ENCODE peak calls at places on chromosomes 7 and 10, in seven cellular contexts. One of them, this sample, is unnamed. For H3K36me3, the result is how much of the 10 kb centered on the place peaks cover.

GRCh38 chr7:82760092-82760491 is 316.5 kb upstream of the CACNA2D1 start:
- DNase-seq in upper lobe of right lung: no peak
- DNase-seq in mucosa of descending colon: no peak
- DNase-seq in astrocyte: no peak
- DNase-seq in heart left ventricle: no peak
- DNase-seq in SJCRH30: no peak
- DNase-seq in fibroblast of lung: peak
- DNase-seq in this sample: no peak

GRCh38 chr7:105097619-105098018 is 83.6 kb downstream of the KMT2E start:
- DNase-seq in heart left ventricle: no peak
- DNase-seq in upper lobe of right lung: no peak
- DNase-seq in astrocyte: peak
- DNase-seq in fibroblast of lung: peak
- DNase-seq in SJCRH30: no peak
- DNase-seq in mucosa of descending colon: no peak
- DNase-seq in this sample: no peak

GRCh38 chr10:4802711-4803487 is 23.1 kb upstream of the AKR1E2 start:
- DNase-seq in upper lobe of right lung: no peak
- DNase-seq in mucosa of descending colon: no peak
- DNase-seq in SJCRH30: no peak
- DNase-seq in fibroblast of lung: no peak
- DNase-seq in heart left ventricle: no peak
- DNase-seq in astrocyte: no peak
- DNase-seq in this sample: no peak

GRCh38 chr7:29102554-29103151 is 43.7 kb downstream of the CPVL start:
- DNase-seq in mucosa of descending colon: peak
- DNase-seq in heart left ventricle: peak
- DNase-seq in fibroblast of lung: peak
- DNase-seq in astrocyte: peak
- DNase-seq in SJCRH30: peak
- DNase-seq in upper lobe of right lung: peak
- DNase-seq in this sample: peak

GRCh38 chr7:26105206-26105605 is 46.8 kb upstream of the NFE2L3 start:
- DNase-seq in SJCRH30: no peak
- DNase-seq in astrocyte: no peak
- DNase-seq in mucosa of descending colon: no peak
- DNase-seq in heart left ventricle: no peak
- DNase-seq in upper lobe of right lung: no peak
- DNase-seq in fibroblast of lung: no peak
- DNase-seq in this sample: no peak

GRCh38 chr10:64103750-64104149 is 582.5 kb downstream of the REEP3 start:
- DNase-seq in mucosa of descending colon: no peak
- DNase-seq in astrocyte: no peak
- DNase-seq in heart left ventricle: no peak
- DNase-seq in SJCRH30: no peak
- DNase-seq in fibroblast of lung: no peak
- DNase-seq in upper lobe of right lung: no peak
- DNase-seq in this sample: no peak

GRCh38 chr10:74836855-74837254 is 10.5 kb downstream of the KAT6B start:
- DNase-seq in mucosa of descending colon: no peak
- DNase-seq in fibroblast of lung: no peak
- DNase-seq in upper lobe of right lung: no peak
- DNase-seq in astrocyte: no peak
- DNase-seq in heart left ventricle: no peak
- DNase-seq in SJCRH30: no peak
- DNase-seq in this sample: no peak

GRCh38 chr10:32371101-32371500 is 24.1 kb upstream of the EPC1 start:
- DNase-seq in SJCRH30: no peak
- DNase-seq in heart left ventricle: no peak
- DNase-seq in mucosa of descending colon: no peak
- DNase-seq in fibroblast of lung: no peak
- DNase-seq in astrocyte: no peak
- DNase-seq in upper lobe of right lung: no peak
- DNase-seq in this sample: no peak

GRCh38 chr10:125094826-125095225 is 65.5 kb downstream of the CTBP2 start:
- DNase-seq in astrocyte: no peak
- DNase-seq in mucosa of descending colon: no peak
- DNase-seq in fibroblast of lung: no peak
- DNase-seq in upper lobe of right lung: peak
- DNase-seq in SJCRH30: no peak
- DNase-seq in heart left ventricle: no peak
- DNase-seq in this sample: peak

GRCh38 chr10:13712799-13713581 is 126.2 kb downstream of the PRPF18 start:
- DNase-seq in mucosa of descending colon: peak
- DNase-seq in SJCRH30: peak
- DNase-seq in heart left ventricle: peak
- DNase-seq in fibroblast of lung: peak
- DNase-seq in astrocyte: peak
- DNase-seq in upper lobe of right lung: peak
- DNase-seq in this sample: peak

DNA sequence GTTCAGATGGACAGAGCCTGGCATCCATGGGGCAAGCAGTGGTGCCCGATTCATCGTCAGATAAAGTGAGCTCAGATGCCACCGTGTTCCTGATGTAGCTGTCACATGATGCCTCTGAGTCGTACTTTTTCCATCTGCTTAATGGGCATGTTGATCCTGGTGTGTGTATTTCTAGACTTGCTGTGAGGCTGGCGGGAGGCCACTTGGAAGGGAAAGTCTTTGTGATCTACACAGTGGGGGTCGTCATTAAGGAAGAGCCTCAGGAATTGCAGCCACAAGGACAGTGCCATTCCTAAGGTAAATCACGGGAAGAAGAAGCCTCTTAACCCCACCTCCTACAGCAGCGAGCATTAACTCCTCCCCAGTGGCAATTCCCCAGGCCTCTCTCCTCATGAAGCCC is 63.0 kb downstream of the RGS10 start:
- DNase-seq in astrocyte: no peak
- DNase-seq in SJCRH30: no peak
- DNase-seq in fibroblast of lung: no peak
- DNase-seq in heart left ventricle: no peak
- DNase-seq in upper lobe of right lung: no peak
- DNase-seq in mucosa of descending colon: no peak
- DNase-seq in this sample: no peak
- H3K4me3 ChIP-seq in astrocyte: no peak
- H3K4me3 ChIP-seq in SJCRH30: no peak
- H3K4me3 ChIP-seq in fibroblast of lung: no peak
- H3K4me3 ChIP-seq in heart left ventricle: no peak
- H3K4me3 ChIP-seq in upper lobe of right lung: no peak
- H3K4me3 ChIP-seq in mucosa of descending colon: no peak
- H3K4me3 ChIP-seq in this sample: no peak

GRCh38 chr10:8073696-8074416 is 19.4 kb downstream of the GATA3 start:
- DNase-seq in mucosa of descending colon: no peak
- DNase-seq in upper lobe of right lung: no peak
- DNase-seq in astrocyte: peak
- DNase-seq in heart left ventricle: no peak
- DNase-seq in SJCRH30: no peak
- DNase-seq in fibroblast of lung: peak
- DNase-seq in this sample: no peak
- H3K36me3 ChIP-seq in mucosa of descending colon: under half
- H3K36me3 ChIP-seq in upper lobe of right lung: under half
- H3K36me3 ChIP-seq in astrocyte: under half
- H3K36me3 ChIP-seq in heart left ventricle: under half
- H3K36me3 ChIP-seq in SJCRH30: under half
- H3K36me3 ChIP-seq in fibroblast of lung: under half
- H3K36me3 ChIP-seq in this sample: under half

DNA sequence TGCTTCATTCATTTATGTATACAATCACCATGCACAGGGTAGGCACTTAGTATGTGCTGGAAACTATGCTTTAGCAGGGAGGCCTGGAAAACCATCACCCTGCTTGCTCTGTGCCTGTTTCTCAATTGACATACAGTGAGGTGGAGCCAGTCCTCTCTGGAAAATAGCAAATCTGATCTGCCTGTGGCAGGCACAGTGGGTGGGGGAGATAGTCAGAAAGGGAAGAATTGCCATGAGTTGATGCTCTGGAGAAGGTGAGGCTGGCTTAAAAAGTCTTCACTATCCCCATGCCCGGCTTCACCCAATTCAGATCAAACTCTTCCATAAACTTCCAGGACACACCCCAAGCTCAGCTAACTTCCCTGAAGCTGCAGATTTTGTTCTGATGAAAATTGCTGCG is 84.8 kb downstream of the ANK3 start:
- DNase-seq in astrocyte: no peak
- DNase-seq in heart left ventricle: no peak
- DNase-seq in mucosa of descending colon: no peak
- DNase-seq in upper lobe of right lung: no peak
- DNase-seq in SJCRH30: no peak
- DNase-seq in fibroblast of lung: no peak
- DNase-seq in this sample: no peak
- H3K4me3 ChIP-seq in astrocyte: no peak
- H3K4me3 ChIP-seq in heart left ventricle: no peak
- H3K4me3 ChIP-seq in mucosa of descending colon: no peak
- H3K4me3 ChIP-seq in upper lobe of right lung: no peak
- H3K4me3 ChIP-seq in SJCRH30: no peak
- H3K4me3 ChIP-seq in fibroblast of lung: no peak
- H3K4me3 ChIP-seq in this sample: no peak

GRCh38 chr7:155710530-155710929 is 66.1 kb downstream of the RBM33 start:
- DNase-seq in heart left ventricle: no peak
- DNase-seq in astrocyte: no peak
- DNase-seq in upper lobe of right lung: no peak
- DNase-seq in SJCRH30: no peak
- DNase-seq in mucosa of descending colon: no peak
- DNase-seq in fibroblast of lung: no peak
- DNase-seq in this sample: no peak
- H3K36me3 ChIP-seq in heart left ventricle: half or more
- H3K36me3 ChIP-seq in astrocyte: under half
- H3K36me3 ChIP-seq in upper lobe of right lung: half or more
- H3K36me3 ChIP-seq in SJCRH30: half or more
- H3K36me3 ChIP-seq in mucosa of descending colon: under half
- H3K36me3 ChIP-seq in fibroblast of lung: under half
- H3K36me3 ChIP-seq in this sample: half or more

GRCh38 chr10:57786331-57786730 is 481.4 kb downstream of the IPMK start:
- DNase-seq in SJCRH30: no peak
- DNase-seq in heart left ventricle: no peak
- DNase-seq in upper lobe of right lung: no peak
- DNase-seq in mucosa of descending colon: no peak
- DNase-seq in fibroblast of lung: no peak
- DNase-seq in astrocyte: no peak
- DNase-seq in this sample: no peak

GRCh38 chr10:57785546-57785945 is 482.1 kb downstream of the IPMK start:
- DNase-seq in mucosa of descending colon: no peak
- DNase-seq in heart left ventricle: no peak
- DNase-seq in astrocyte: no peak
- DNase-seq in upper lobe of right lung: no peak
- DNase-seq in fibroblast of lung: no peak
- DNase-seq in SJCRH30: no peak
- DNase-seq in this sample: no peak

GRCh38 chr10:57785068-57785467 is 482.6 kb downstream of the IPMK start:
- DNase-seq in upper lobe of right lung: no peak
- DNase-seq in SJCRH30: no peak
- DNase-seq in fibroblast of lung: peak
- DNase-seq in astrocyte: no peak
- DNase-seq in mucosa of descending colon: no peak
- DNase-seq in heart left ventricle: no peak
- DNase-seq in this sample: no peak

GRCh38 chr10:57788117-57788516 is 479.6 kb downstream of the IPMK start:
- DNase-seq in fibroblast of lung: no peak
- DNase-seq in astrocyte: no peak
- DNase-seq in upper lobe of right lung: no peak
- DNase-seq in heart left ventricle: no peak
- DNase-seq in mucosa of descending colon: no peak
- DNase-seq in SJCRH30: no peak
- DNase-seq in this sample: no peak

DNA sequence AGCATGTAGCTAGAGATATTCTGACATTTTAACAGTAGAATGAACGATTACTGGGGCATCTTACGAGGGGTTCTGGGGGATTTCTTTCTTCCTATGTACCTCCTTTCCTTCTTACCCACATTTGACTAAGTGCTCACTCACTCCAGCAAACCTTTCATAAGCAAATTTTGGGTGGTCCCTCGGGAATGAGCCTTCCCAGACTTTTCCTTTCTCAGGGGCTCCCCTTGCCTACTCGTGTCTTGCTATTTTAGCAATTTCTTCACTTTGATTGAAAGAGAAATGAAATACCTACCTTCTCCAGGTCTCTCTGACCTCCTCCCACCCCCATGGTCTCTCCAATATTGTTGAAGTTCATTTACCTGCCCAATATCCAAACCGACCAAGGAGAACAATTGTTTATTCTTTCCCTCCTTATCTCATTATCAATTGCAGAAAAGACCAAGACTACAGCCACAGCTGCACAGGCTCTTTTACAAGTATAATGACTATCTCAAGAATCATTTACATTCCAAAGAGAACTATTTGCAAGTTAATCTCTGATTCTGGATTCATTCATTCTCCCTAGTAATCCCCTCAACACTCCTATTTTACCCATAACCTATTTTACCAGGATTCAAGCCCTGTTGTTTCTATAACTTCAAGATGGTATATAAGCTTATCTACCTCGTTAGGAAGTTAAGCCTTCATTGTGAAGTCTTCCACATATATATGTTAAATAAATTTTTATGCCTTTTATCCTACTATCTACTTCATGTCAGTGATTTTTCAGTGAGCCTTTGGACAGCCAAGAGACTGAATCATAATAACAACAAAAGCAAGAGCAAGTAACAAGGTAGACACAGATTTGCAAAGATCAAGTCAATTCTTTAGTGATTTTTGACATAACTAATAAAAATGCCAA is 480.6 kb downstream of the IPMK start:
- DNase-seq in fibroblast of lung: no peak
- DNase-seq in upper lobe of right lung: no peak
- DNase-seq in astrocyte: no peak
- DNase-seq in heart left ventricle: no peak
- DNase-seq in SJCRH30: no peak
- DNase-seq in mucosa of descending colon: no peak
- DNase-seq in this sample: no peak
- H3K4me3 ChIP-seq in fibroblast of lung: no peak
- H3K4me3 ChIP-seq in upper lobe of right lung: no peak
- H3K4me3 ChIP-seq in astrocyte: no peak
- H3K4me3 ChIP-seq in heart left ventricle: no peak
- H3K4me3 ChIP-seq in SJCRH30: no peak
- H3K4me3 ChIP-seq in mucosa of descending colon: no peak
- H3K4me3 ChIP-seq in this sample: no peak

DNA sequence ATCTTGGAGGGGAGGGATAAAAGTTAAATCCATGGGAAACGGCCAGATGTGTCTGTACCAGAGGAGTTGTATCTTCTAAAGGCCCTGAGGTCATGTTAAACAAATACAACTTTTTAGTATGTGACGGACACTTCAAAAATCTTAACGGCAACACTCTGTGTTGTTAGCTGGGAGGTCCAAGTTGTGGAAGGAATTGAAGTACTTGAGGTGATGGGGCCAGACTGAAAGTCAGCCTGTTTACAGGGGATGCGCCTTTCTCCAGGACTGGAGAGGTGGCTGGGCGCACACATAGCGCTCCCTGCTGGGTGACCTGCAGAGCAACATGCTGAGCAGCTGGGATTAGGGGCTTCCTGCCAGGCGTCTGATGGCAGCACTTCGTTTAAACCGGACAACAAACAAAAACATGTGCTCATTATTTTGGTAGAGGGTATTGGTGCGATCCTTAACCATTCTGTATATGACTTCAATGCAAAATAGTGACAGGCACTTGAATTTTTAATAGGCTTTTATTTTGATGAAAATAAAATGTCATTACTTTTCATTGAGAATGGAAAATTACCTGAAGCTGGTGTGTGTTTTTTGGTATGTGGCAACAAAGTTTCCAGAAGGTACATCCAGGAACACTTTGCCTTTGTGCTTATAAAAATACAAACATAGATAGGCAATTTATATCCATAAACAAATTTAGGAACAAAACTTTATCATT is 198.2 kb downstream of the MLLT10 start:
- DNase-seq in heart left ventricle: peak
- DNase-seq in fibroblast of lung: peak
- DNase-seq in SJCRH30: peak
- DNase-seq in astrocyte: peak
- DNase-seq in mucosa of descending colon: no peak
- DNase-seq in upper lobe of right lung: no peak
- DNase-seq in this sample: peak
- H3K36me3 ChIP-seq in heart left ventricle: half or more
- H3K36me3 ChIP-seq in fibroblast of lung: under half
- H3K36me3 ChIP-seq in SJCRH30: under half
- H3K36me3 ChIP-seq in astrocyte: under half
- H3K36me3 ChIP-seq in mucosa of descending colon: under half
- H3K36me3 ChIP-seq in upper lobe of right lung: half or more
- H3K36me3 ChIP-seq in this sample: under half

This sample was measured in left lung.